ENCODE peak calls at places on chromosomes 11 and 22, in nine cellular contexts. D, L, B, P, Z, J, N, W and Q are unnamed samples.

GRCh38 chr22:41537203-41537602 is 7.1 kb downstream of the POLR3H start:
- DNase-seq in Z (no peak), D (no peak), P (no peak), L (no peak), W (no peak), J (no peak), B (no peak), N (no peak), Q (no peak)

GRCh38 chr22:44677299-44678244 is 24.4 kb upstream of the PRR5 start:
- DNase-seq in Z (no peak), B (no peak), N (no peak), W (no peak), L (no peak), D (no peak), J (no peak), P (no peak), Q (no peak)

GRCh38 chr22:44098966-44099530 is 74.9 kb downstream of the PARVB start:
- DNase-seq in Z (no peak), P (no peak), J (no peak), N (no peak), L (no peak), B (no peak), W (peak), D (no peak), Q (no peak)

GRCh38 chr22:46262449-46263207 is 515 bp downstream of the PKDREJ start:
- DNase-seq in N (no peak), W (peak), D (peak), Z (peak), J (peak), P (no peak), B (peak), L (no peak), Q (no peak)

GRCh38 chr11:120425527-120425926 is 86.0 kb upstream of the GRIK4 start:
- DNase-seq in D (no peak), J (no peak), P (no peak), B (no peak), L (no peak), N (no peak), Z (no peak), W (no peak), Q (no peak)

GRCh38 chr11:64000026-64000739 is 13.9 kb downstream of the OTUB1 start:
- DNase-seq in J (peak), P (no peak), Z (peak), W (peak), B (peak), N (no peak), L (peak), D (peak), Q (peak)

GRCh38 chr22:45664136-45664646 is 7.4 kb upstream of the ATXN10 start:
- DNase-seq in N (no peak), B (no peak), P (no peak), J (no peak), L (no peak), W (no peak), Z (no peak), D (no peak), Q (no peak)

GRCh38 chr22:22070371-22070824 is 87.8 kb upstream of the TOP3B start:
- DNase-seq in W (no peak), L (peak), B (no peak), N (no peak), D (no peak), P (no peak), Z (no peak), J (no peak), Q (no peak)

GRCh38 chr11:12721816-12722604 is 47.8 kb downstream of the TEAD1 start:
- DNase-seq in B (no peak), J (no peak), P (no peak), D (no peak), W (no peak), Z (no peak), N (no peak), L (no peak), Q (no peak)

GRCh38 chr11:2328656-2329354 is 27.0 kb downstream of the TSPAN32 start:
- DNase-seq in N (no peak), P (no peak), J (no peak), L (no peak), D (no peak), B (no peak), W (no peak), Z (no peak), Q (no peak)

GRCh38 chr11:122628691-122629555 is 26.6 kb upstream of the UBASH3B start:
- DNase-seq in D (peak), L (peak), W (peak), J (peak), Z (peak), P (no peak), N (peak), B (peak), Q (peak)

GRCh38 chr11:27468209-27468608 is 4.4 kb downstream of the LGR4 start:
- DNase-seq in N (no peak), J (no peak), B (no peak), L (peak), D (no peak), P (peak), Z (no peak), W (no peak), Q (no peak)

GRCh38 chr11:71384561-71384960 is 63.6 kb downstream of the DHCR7 start:
- DNase-seq in N (no peak), B (no peak), D (no peak), Z (no peak), P (no peak), J (no peak), W (no peak), L (no peak), Q (no peak)

GRCh38 chr11:47971501-47971900 is 8.9 kb upstream of the PTPRJ start:
- DNase-seq in L (no peak), D (no peak), N (no peak), P (no peak), J (peak), B (no peak), W (no peak), Z (no peak), Q (no peak)

GRCh38 chr11:33773399-33774355 is 643 bp downstream of the FBXO3 start:
- DNase-seq in P (no peak), W (no peak), Z (peak), J (peak), L (peak), D (no peak), B (peak), N (no peak), Q (peak)

GRCh38 chr11:117394221-117394925 is 66.7 kb downstream of the CEP164 start:
- DNase-seq in D (no peak), P (no peak), N (no peak), L (no peak), B (no peak), W (peak), J (no peak), Z (no peak), Q (no peak)

GRCh38 chr11:47590026-47590861 is 3.8 kb downstream of the FAM180B start:
- DNase-seq in W (no peak), B (no peak), L (no peak), P (no peak), Z (no peak), D (no peak), N (no peak), J (no peak), Q (no peak)

GRCh38 chr11:124867700-124868099 is 2.5 kb downstream of the ROBO3 start:
- DNase-seq in J (peak), W (peak), D (no peak), B (peak), L (peak), N (peak), P (no peak), Z (no peak), Q (peak)

GRCh38 chr22:26174280-26174679 is 5.0 kb downstream of the SEZ6L start:
- DNase-seq in W (no peak), D (peak), Z (no peak), J (peak), N (no peak), L (no peak), B (no peak), P (no peak), Q (no peak)

GRCh38 chr11:59180907-59181306 is 9.0 kb downstream of the DTX4 start:
- DNase-seq in Z (no peak), J (no peak), B (no peak), N (no peak), L (no peak), P (no peak), D (no peak), W (no peak), Q (no peak)

GRCh38 chr11:17606206-17607082 is 59.4 kb downstream of the OTOG start:
- DNase-seq in Z (no peak), N (no peak), J (no peak), W (no peak), D (no peak), P (no peak), B (no peak), L (no peak), Q (no peak)

GRCh38 chr22:20111045-20111688 is 4.7 kb upstream of the RANBP1 start:
- DNase-seq in N (peak), J (no peak), L (no peak), W (peak), Z (peak), P (no peak), D (no peak), B (no peak), Q (peak)

GRCh38 chr11:103736986-103737622 is 299.3 kb upstream of the DDI1 start:
- DNase-seq in N (no peak), Z (no peak), L (no peak), D (no peak), W (no peak), J (no peak), P (no peak), B (no peak), Q (no peak)

GRCh38 chr22:28570697-28571373 is 108.8 kb downstream of the TTC28 start:
- DNase-seq in L (no peak), W (no peak), N (no peak), D (no peak), J (no peak), B (no peak), Z (no peak), P (no peak), Q (no peak)

GRCh38 chr22:47120399-47120798 is 357.9 kb downstream of the TBC1D22A start:
- DNase-seq in N (no peak), Z (no peak), L (no peak), P (no peak), D (no peak), B (no peak), J (no peak), W (peak), Q (no peak)

GRCh38 chr11:47565340-47566165 is at the start of gene PTPMT1:
- DNase-seq in P (no peak), J (peak), L (peak), N (peak), D (peak), W (peak), Z (peak), B (peak), Q (peak)

GRCh38 chr11:128940603-128941002 is 2.1 kb downstream of the TP53AIP1 start:
- DNase-seq in L (peak), P (no peak), B (no peak), Z (no peak), N (no peak), J (no peak), D (no peak), W (no peak), Q (no peak)

GRCh38 chr11:19817870-19818269 is 105.2 kb downstream of the NAV2 start:
- DNase-seq in N (no peak), J (no peak), W (no peak), L (no peak), P (no peak), D (no peak), B (no peak), Z (no peak), Q (no peak)

GRCh38 chr11:14376920-14377319 is 17.9 kb upstream of the RRAS2 start:
- DNase-seq in L (no peak), P (no peak), N (no peak), J (no peak), W (no peak), B (no peak), Z (no peak), D (no peak), Q (no peak)

GRCh38 chr11:82326853-82327252 is 406.8 kb downstream of the FAM181B start:
- DNase-seq in Z (no peak), B (no peak), D (no peak), W (no peak), P (no peak), J (no peak), L (no peak), N (no peak), Q (no peak)

GRCh38 chr11:64566042-64566914 is 24.7 kb upstream of the SLC22A12 start:
- DNase-seq in P (peak), N (peak), B (no peak), J (peak), W (peak), D (peak), Z (peak), L (peak), Q (no peak)

GRCh38 chr11:77072851-77073327 is 6.1 kb downstream of the CAPN5 start:
- DNase-seq in B (no peak), D (no peak), W (no peak), L (no peak), P (no peak), N (no peak), Z (no peak), J (no peak), Q (no peak)

GRCh38 chr11:67585911-67586310 is 2.3 kb downstream of the GSTP1 start:
- DNase-seq in L (no peak), B (no peak), P (no peak), Z (no peak), W (no peak), D (no peak), N (no peak), J (no peak), Q (no peak)

GRCh38 chr22:35620624-35621245 is 3.6 kb upstream of the MB start:
- DNase-seq in L (no peak), B (no peak), J (no peak), Z (no peak), D (no peak), N (no peak), P (no peak), W (no peak), Q (no peak)

GRCh38 chr11:8258771-8259170 is 4.9 kb downstream of the LMO1 start:
- DNase-seq in N (no peak), P (peak), L (peak), J (no peak), W (no peak), D (no peak), B (no peak), Z (no peak), Q (no peak)

GRCh38 chr22:42770448-42770726 is 49.7 kb upstream of the A4GALT start:
- DNase-seq in Z (no peak), W (no peak), D (no peak), N (no peak), P (no peak), J (no peak), L (no peak), B (no peak), Q (no peak)

GRCh38 chr11:6755303-6755952 is 16.3 kb downstream of the OR2AG2 start:
- DNase-seq in L (peak), W (no peak), J (peak), P (no peak), D (peak), Z (no peak), B (peak), N (peak), Q (peak)

DNA sequence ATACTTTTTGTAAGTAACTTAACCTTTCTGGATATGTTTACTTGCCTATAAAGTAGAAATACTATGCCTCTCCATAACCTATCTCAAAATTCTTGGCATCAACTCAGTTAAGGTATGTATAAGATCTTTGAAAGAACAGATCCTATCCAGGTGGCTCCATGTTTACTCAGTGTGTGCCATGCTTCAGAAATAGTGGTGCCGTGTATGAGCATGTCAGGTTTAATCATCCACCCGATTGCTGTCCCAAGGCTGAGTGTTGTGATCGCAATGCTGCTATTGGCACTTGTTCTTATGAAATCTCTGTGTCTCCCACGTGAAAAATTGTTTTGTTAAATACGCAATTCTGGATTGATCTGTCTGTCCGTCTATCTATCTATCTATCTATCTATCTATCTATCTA is 85.9 kb upstream of the SNX19 start:
- DNase-seq in B (no peak), N (no peak), W (no peak), L (peak), Z (no peak), P (no peak), D (no peak), J (no peak), Q (no peak)
- TF ChIP-seq CTCF in B (no peak), N (no peak), W (no peak), L (no peak), Z (no peak), P (no peak), D (no peak), J (no peak), Q (no peak)

GRCh38 chr11:129992161-129992944 is 10.3 kb downstream of the PRDM10 start:
- DNase-seq in B (peak), L (peak), Z (peak), N (peak), P (no peak), W (peak), D (peak), J (no peak), Q (peak)
- TF ChIP-seq CTCF in B (peak), L (no peak), Z (peak), N (peak), P (peak), W (peak), D (no peak), J (no peak), Q (peak)

GRCh38 chr11:134363592-134363991 is 31.8 kb downstream of the GLB1L2 start:
- DNase-seq in L (no peak), B (no peak), Z (no peak), W (peak), N (no peak), D (no peak), J (no peak), P (no peak), Q (no peak)
- TF ChIP-seq CTCF in L (no peak), B (no peak), Z (no peak), W (no peak), N (no peak), D (no peak), J (no peak), P (no peak), Q (no peak)

GRCh38 chr22:49025791-49026475 is 801.7 kb downstream of the BRD1 start:
- DNase-seq in J (no peak), P (no peak), B (no peak), W (peak), Z (no peak), N (no peak), L (no peak), D (no peak), Q (no peak)

GRCh38 chr22:49028111-49028510 is 799.6 kb downstream of the BRD1 start:
- DNase-seq in L (no peak), B (no peak), D (no peak), J (no peak), W (peak), N (no peak), P (no peak), Z (no peak), Q (no peak)

GRCh38 chr22:49027122-49027670 is 800.5 kb downstream of the BRD1 start:
- DNase-seq in W (peak), J (no peak), B (no peak), P (no peak), N (no peak), D (no peak), L (no peak), Z (no peak), Q (no peak)

GRCh38 chr22:49024775-49025440 is 802.8 kb downstream of the BRD1 start:
- DNase-seq in N (no peak), Z (no peak), D (no peak), L (no peak), P (no peak), B (no peak), W (peak), J (no peak), Q (no peak)

GRCh38 chr22:49026476-49027121 is 801.1 kb downstream of the BRD1 start:
- DNase-seq in N (no peak), W (peak), L (no peak), P (no peak), D (peak), Z (no peak), J (no peak), B (no peak), Q (no peak)
- TF ChIP-seq CTCF in N (peak), W (no peak), L (no peak), P (no peak), D (no peak), Z (no peak), J (peak), B (no peak), Q (peak)

GRCh38 chr11:60756307-60757032 is at the start of gene MS4A15:
- DNase-seq in P (no peak), B (peak), W (no peak), N (peak), L (peak), Z (no peak), D (peak), J (no peak), Q (peak)
- TF ChIP-seq CTCF in P (peak), B (peak), W (peak), N (peak), L (no peak), Z (peak), D (peak), J (peak), Q (peak)